ENCODE peak calls at places on chromosomes 6 and 20, in seven cellular contexts. K is brain microvascular endothelial cell, N is PC-9, D is Peyer's patch, M is A673, Q is breast epithelium, C is spleen. E is an unnamed sample.

GRCh38 chr6:20497200-20497820 is 36.9 kb upstream of the CDKAL1 start:
- DNase-seq in K (peak), N (no peak), D (no peak), M (no peak), Q (no peak), C (no peak), E (no peak)

GRCh38 chr6:5030596-5031136 is 26.8 kb upstream of the RPP40 start:
- DNase-seq in K (peak), N (no peak), D (peak), M (peak), Q (no peak), C (peak), E (peak)

GRCh38 chr20:58619847-58620431 is 31.1 kb upstream of the STX16 start:
- DNase-seq in K (no peak), N (peak), D (peak), M (peak), Q (no peak), C (peak), E (no peak)

GRCh38 chr6:101806241-101806640 is 412.7 kb downstream of the GRIK2 start:
- DNase-seq in K (peak), N (no peak), D (no peak), M (no peak), Q (no peak), C (no peak), E (no peak)

GRCh38 chr20:6057704-6058103 is 3.8 kb upstream of the LRRN4 start:
- DNase-seq in K (no peak), N (no peak), D (no peak), M (no peak), Q (no peak), C (no peak), E (no peak)

GRCh38 chr6:14621518-14621917 is 503.9 kb downstream of the CD83 start:
- DNase-seq in K (no peak), N (no peak), D (no peak), M (peak), Q (no peak), C (no peak), E (no peak)

GRCh38 chr6:142907544-142907943 is 37.4 kb downstream of the HIVEP2 start:
- DNase-seq in K (no peak), N (no peak), D (no peak), M (no peak), Q (no peak), C (no peak), E (no peak)

GRCh38 chr6:158786645-158787304 is 32.4 kb downstream of the EZR start:
- DNase-seq in K (no peak), N (no peak), D (no peak), M (no peak), Q (no peak), C (no peak), E (no peak)

GRCh38 chr6:81894286-81894685 is 141.8 kb upstream of the TENT5A start:
- DNase-seq in K (peak), N (no peak), D (no peak), M (no peak), Q (no peak), C (no peak), E (no peak)

GRCh38 chr20:36483919-36484808 is 57.2 kb upstream of the MYL9 start:
- DNase-seq in K (no peak), N (peak), D (no peak), M (no peak), Q (no peak), C (no peak), E (no peak)

GRCh38 chr6:26217714-26218075 is 130.5 kb downstream of the HFE start:
- DNase-seq in K (no peak), N (peak), D (no peak), M (peak), Q (no peak), C (peak), E (no peak)

GRCh38 chr20:59010995-59011873 is 4.2 kb upstream of the CTSZ start:
- DNase-seq in K (peak), N (peak), D (peak), M (no peak), Q (peak), C (no peak), E (peak)

GRCh38 chr6:71982385-71982784 is 96.0 kb downstream of the RIMS1 start:
- DNase-seq in K (no peak), N (no peak), D (no peak), M (no peak), Q (no peak), C (no peak), E (no peak)

GRCh38 chr20:34651200-34651599 is 25.7 kb downstream of the PIGU start:
- DNase-seq in K (no peak), N (no peak), D (no peak), M (no peak), Q (no peak), C (no peak), E (no peak)

GRCh38 chr6:6230286-6230685 is 90.2 kb downstream of the F13A1 start:
- DNase-seq in K (no peak), N (no peak), D (peak), M (peak), Q (no peak), C (no peak), E (no peak)

GRCh38 chr6:165605901-165606739 is 56.9 kb downstream of the PDE10A start:
- DNase-seq in K (no peak), N (peak), D (no peak), M (no peak), Q (no peak), C (no peak), E (no peak)

GRCh38 chr6:107318100-107318736 is 141.1 kb downstream of the PDSS2 start:
- DNase-seq in K (peak), N (no peak), D (peak), M (peak), Q (no peak), C (peak), E (no peak)

GRCh38 chr20:15930324-15931305 is 642.6 kb downstream of the KIF16B start:
- DNase-seq in K (peak), N (peak), D (no peak), M (no peak), Q (peak), C (no peak), E (no peak)

GRCh38 chr6:39812853-39813533 is 20.8 kb downstream of the DAAM2 start:
- DNase-seq in K (no peak), N (no peak), D (no peak), M (no peak), Q (peak), C (no peak), E (no peak)

GRCh38 chr6:129264480-129265045 is 381.6 kb downstream of the LAMA2 start:
- DNase-seq in K (peak), N (no peak), D (no peak), M (no peak), Q (no peak), C (no peak), E (no peak)

GRCh38 chr20:63059684-63060056 is 52.9 kb upstream of the BHLHE23 start:
- DNase-seq in K (no peak), N (no peak), D (peak), M (no peak), Q (no peak), C (no peak), E (peak)

GRCh38 chr6:4358414-4359107 is 223.2 kb upstream of the ECI2 start:
- DNase-seq in K (peak), N (peak), D (peak), M (peak), Q (peak), C (peak), E (peak)

GRCh38 chr6:45728674-45729073 is 287.0 kb downstream of the CLIC5 start:
- DNase-seq in K (no peak), N (peak), D (no peak), M (peak), Q (peak), C (no peak), E (no peak)

GRCh38 chr6:142802124-142802523 is 142.9 kb downstream of the HIVEP2 start:
- DNase-seq in K (peak), N (peak), D (no peak), M (no peak), Q (no peak), C (no peak), E (no peak)

GRCh38 chr20:6169251-6169650 is 46.4 kb upstream of the FERMT1 start:
- DNase-seq in K (peak), N (no peak), D (no peak), M (no peak), Q (no peak), C (no peak), E (no peak)

GRCh38 chr6:125474061-125474460 is 172.3 kb upstream of the HDDC2 start:
- DNase-seq in K (no peak), N (no peak), D (no peak), M (no peak), Q (no peak), C (no peak), E (no peak)

GRCh38 chr6:8075185-8075584 is 11.0 kb upstream of the BLOC1S5 start:
- DNase-seq in K (no peak), N (no peak), D (no peak), M (no peak), Q (no peak), C (no peak), E (no peak)

GRCh38 chr20:1897965-1898464 is 2.8 kb downstream of the SIRPA start:
- DNase-seq in K (no peak), N (no peak), D (no peak), M (no peak), Q (no peak), C (peak), E (no peak)

GRCh38 chr20:37494301-37494700 is 26.7 kb upstream of the NNAT start:
- DNase-seq in K (no peak), N (no peak), D (no peak), M (no peak), Q (no peak), C (no peak), E (peak)

GRCh38 chr6:125789576-125790402 is 971 bp upstream of the NCOA7 start:
- DNase-seq in K (peak), N (no peak), D (peak), M (peak), Q (no peak), C (peak), E (peak)

GRCh38 chr6:157885211-157885788 is 62.3 kb downstream of the SNX9 start:
- DNase-seq in K (no peak), N (no peak), D (no peak), M (no peak), Q (no peak), C (no peak), E (no peak)

GRCh38 chr20:36004045-36004444 is 35.7 kb downstream of the CNBD2 start:
- DNase-seq in K (no peak), N (no peak), D (no peak), M (no peak), Q (no peak), C (no peak), E (no peak)

GRCh38 chr6:27296106-27296783 is 15.8 kb downstream of the POM121L2 start:
- DNase-seq in K (peak), N (peak), D (no peak), M (peak), Q (no peak), C (no peak), E (no peak)

GRCh38 chr6:163721435-163721834 is 306.9 kb downstream of the QKI start:
- DNase-seq in K (no peak), N (no peak), D (no peak), M (no peak), Q (no peak), C (no peak), E (no peak)

GRCh38 chr6:129671442-129672344 is 38.3 kb downstream of the ARHGAP18 start:
- DNase-seq in K (no peak), N (no peak), D (no peak), M (peak), Q (no peak), C (peak), E (no peak)

DNA sequence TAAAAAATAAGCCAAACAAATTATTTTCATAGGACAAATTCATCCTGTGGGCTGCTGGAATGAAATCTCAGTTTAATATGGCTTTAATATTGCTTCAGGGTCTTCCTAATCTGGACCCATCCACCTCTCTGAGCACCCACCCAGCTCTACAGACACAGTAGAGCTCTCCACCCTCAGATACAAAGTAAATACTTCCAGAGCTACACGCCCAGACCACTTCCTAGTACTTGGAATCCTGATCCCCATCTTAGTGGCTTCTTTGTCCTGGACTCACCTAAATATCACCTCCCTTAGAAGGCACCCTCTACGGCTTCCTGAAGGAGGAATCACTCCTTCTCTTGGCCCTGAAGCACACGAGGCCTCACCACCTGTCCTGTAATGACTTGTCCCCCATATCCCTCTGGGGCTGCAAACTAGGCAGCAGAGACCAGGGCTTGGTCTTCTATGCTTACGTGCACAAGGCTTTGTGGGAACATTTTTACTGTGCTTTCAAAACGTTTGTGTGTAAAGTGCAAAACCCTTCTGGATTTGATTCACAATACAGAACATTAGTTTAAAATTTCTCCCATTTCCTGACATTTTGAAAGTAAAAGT is 2.5 kb downstream of the CTCFL start:
- DNase-seq in K (no peak), N (no peak), D (no peak), M (no peak), Q (no peak), C (no peak), E (no peak)
- H3K27ac ChIP-seq in K (no peak), N (no peak), D (no peak), M (no peak), Q (no peak), C (no peak), E (no peak)

DNA sequence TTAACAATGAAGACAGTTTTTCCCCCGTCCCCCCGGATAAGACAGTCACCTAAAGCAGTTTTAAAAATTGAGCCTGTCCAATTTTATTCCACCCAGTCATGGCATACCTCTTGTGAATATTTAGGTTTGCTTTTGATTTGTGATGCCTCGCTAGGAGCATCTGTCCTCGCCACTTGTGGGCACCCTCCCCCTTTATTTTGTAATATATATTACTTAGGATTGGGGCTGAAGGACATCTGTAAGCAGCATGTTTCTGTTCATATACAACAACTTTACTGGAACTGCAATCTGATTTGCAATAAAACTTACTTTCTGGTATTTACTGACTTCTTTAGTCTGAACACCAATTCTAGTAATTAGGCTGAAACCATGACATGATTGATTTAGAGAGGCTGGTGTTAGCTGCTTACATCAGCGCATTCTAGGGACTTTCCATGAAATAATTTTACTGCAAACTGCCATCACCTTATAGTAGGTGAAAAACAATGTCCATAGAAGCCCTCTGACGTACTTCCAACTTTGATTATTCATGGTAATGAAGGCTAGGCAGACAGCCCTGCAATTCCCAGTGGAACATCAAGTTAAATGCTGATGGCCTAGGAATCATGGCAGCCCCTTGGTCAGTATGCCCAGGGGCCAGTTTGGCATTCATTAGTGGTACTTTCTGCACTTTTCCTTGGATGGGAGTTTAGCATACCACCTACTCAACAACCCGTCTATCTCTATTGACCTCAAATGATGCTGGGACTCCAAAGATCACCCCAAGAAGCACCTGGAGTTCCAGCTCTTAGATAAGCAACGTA is 132.9 kb upstream of the MCHR2 start:
- DNase-seq in K (no peak), N (no peak), D (no peak), M (no peak), Q (no peak), C (no peak), E (no peak)
- TF ChIP-seq CTCF in K (peak), N (no peak), D (no peak), M (no peak), Q (no peak), C (no peak), E (no peak)

GRCh38 chr20:12265662-12266061 is 348.0 kb downstream of the BTBD3 start:
- DNase-seq in K (no peak), N (no peak), D (no peak), M (no peak), Q (no peak), C (no peak), E (no peak)
- H3K27ac ChIP-seq in K (no peak), N (no peak), D (no peak), M (no peak), Q (no peak), C (no peak), E (no peak)

GRCh38 chr20:49928411-49929141 is 7.6 kb upstream of the RNF114 start:
- DNase-seq in K (peak), N (peak), D (peak), M (peak), Q (peak), C (peak), E (peak)
- TF ChIP-seq CTCF in K (peak), N (peak), D (peak), M (peak), Q (peak), C (peak), E (peak)

GRCh38 chr20:54137115-54137514 is 36.7 kb downstream of the CYP24A1 start:
- DNase-seq in K (no peak), N (no peak), D (no peak), M (no peak), Q (no peak), C (no peak), E (no peak)

GRCh38 chr20:54131675-54132611 is 41.8 kb downstream of the CYP24A1 start:
- DNase-seq in K (no peak), N (peak), D (no peak), M (no peak), Q (no peak), C (no peak), E (no peak)

GRCh38 chr20:54134445-54135220 is 39.2 kb downstream of the CYP24A1 start:
- DNase-seq in K (peak), N (peak), D (no peak), M (no peak), Q (no peak), C (no peak), E (no peak)

GRCh38 chr20:54132612-54133433 is 41.0 kb downstream of the CYP24A1 start:
- DNase-seq in K (peak), N (peak), D (no peak), M (peak), Q (peak), C (no peak), E (peak)

GRCh38 chr20:54133434-54134427 is 40.1 kb downstream of the CYP24A1 start:
- DNase-seq in K (no peak), N (peak), D (no peak), M (no peak), Q (peak), C (no peak), E (no peak)
- H3K27ac ChIP-seq in K (peak), N (peak), D (peak), M (no peak), Q (peak), C (no peak), E (no peak)

GRCh38 chr20:13458860-13459451 is 179.8 kb downstream of the TASP1 start:
- DNase-seq in K (peak), N (no peak), D (no peak), M (peak), Q (no peak), C (no peak), E (no peak)
- TF ChIP-seq CTCF in K (peak), N (peak), D (peak), M (peak), Q (no peak), C (peak), E (no peak)

GRCh38 chr6:53922571-53922981 is 127.8 kb downstream of the LRRC1 start:
- DNase-seq in K (peak), N (no peak), D (no peak), M (no peak), Q (no peak), C (no peak), E (no peak)
- H3K27ac ChIP-seq in K (no peak), N (no peak), D (no peak), M (no peak), Q (no peak), C (no peak), E (no peak)

DNA sequence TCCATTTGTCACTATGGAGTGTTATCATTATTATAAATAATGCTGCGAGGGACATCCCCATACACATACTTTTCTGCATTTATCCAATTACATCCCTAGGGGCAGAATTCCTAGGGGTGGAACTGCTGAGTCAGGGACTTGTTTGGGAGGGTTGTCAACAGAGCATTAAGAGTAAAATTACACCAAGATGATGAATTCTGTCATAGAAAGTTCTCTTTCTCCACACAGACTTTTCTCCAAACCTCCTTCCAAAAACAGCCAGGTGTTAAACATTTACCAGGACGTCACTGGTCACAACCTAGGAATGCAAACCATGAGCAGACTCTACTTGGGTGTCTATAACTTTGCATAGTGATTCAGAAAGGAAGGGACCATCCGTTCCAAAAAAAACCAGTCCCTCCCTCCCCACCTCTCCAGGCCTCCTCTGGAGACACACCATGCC is 95.5 kb downstream of the PRND start:
- DNase-seq in K (no peak), N (no peak), D (no peak), M (peak), Q (no peak), C (no peak), E (no peak)
- TF ChIP-seq CTCF in K (peak), N (no peak), D (no peak), M (no peak), Q (no peak), C (no peak), E (no peak)

DNA sequence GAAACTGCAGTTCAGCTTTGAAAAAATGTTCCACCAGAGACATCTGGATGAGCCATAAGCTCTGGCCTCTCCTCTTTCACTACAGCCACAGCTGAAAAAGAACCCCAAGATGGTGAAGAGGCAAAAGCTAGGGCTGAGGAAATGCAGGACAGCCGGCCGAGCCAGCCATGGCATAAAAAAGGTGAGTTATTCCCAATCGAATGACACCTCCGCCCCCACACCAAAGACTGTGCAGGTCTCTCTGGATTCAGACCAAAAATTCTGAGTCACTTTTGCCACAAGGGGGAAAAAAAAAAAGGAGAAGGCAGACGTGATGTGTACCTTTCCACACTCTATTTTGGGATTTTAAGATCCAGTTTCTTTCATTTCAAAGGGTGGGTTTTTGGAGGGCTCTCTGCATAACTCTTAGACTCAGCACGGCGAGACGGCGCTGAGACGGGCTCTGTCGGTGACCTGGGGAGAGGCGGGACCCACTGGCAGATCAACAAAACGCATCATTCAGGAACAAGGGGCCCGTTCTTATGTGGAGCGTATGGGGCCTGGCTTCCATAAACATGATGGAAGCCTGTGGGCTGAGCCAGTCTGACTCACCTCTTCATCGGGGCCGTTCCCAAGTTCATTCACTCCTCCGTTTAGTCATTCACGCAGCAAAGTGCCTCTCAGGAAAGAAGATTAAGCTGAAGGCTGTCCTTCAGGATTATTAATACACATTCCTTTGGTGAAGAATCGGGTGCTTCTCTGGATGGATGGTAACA is 54.8 kb downstream of the NFATC2 start:
- DNase-seq in K (peak), N (peak), D (no peak), M (peak), Q (peak), C (peak), E (no peak)
- H3K27ac ChIP-seq in K (peak), N (peak), D (no peak), M (no peak), Q (peak), C (no peak), E (peak)

GRCh38 chr6:16318538-16318937 is 80.2 kb downstream of the GMPR start:
- DNase-seq in K (peak), N (no peak), D (no peak), M (no peak), Q (no peak), C (no peak), E (no peak)
- TF ChIP-seq CTCF in K (no peak), N (no peak), D (no peak), M (no peak), Q (no peak), C (no peak), E (no peak)

E was measured in sigmoid colon.